ENCODE peak calls at places on chromosomes 3 and 15, in four cellular contexts. N is PC-3, E is lower lobe of right lung, I is GM12878. V is an unnamed sample.

GRCh38 chr3:120791958-120792357 is 49.4 kb downstream of the GTF2E1 start:
- DNase-seq in N (peak), E (no peak), I (no peak), V (no peak)

GRCh38 chr15:42582569-42583235 is 7.3 kb downstream of the STARD9 start:
- DNase-seq in N (no peak), E (no peak), I (no peak), V (no peak)

GRCh38 chr15:29242466-29243242 is 27.0 kb downstream of the NSMCE3 start:
- DNase-seq in N (no peak), E (no peak), I (no peak), V (no peak)

GRCh38 chr3:150359381-150359780 is 48.7 kb upstream of the TSC22D2 start:
- DNase-seq in N (no peak), E (no peak), I (no peak), V (no peak)

GRCh38 chr3:114983248-114983647 is 163.8 kb downstream of the ZBTB20 start:
- DNase-seq in N (no peak), E (no peak), I (no peak), V (no peak)

GRCh38 chr3:193826126-193826795 is 233.3 kb downstream of the OPA1 start:
- DNase-seq in N (peak), E (no peak), I (no peak), V (no peak)

GRCh38 chr15:91049378-91050127 is 27.2 kb upstream of the VPS33B start:
- DNase-seq in N (peak), E (no peak), I (peak), V (no peak)

GRCh38 chr3:161372321-161373260 is 1.3 kb upstream of the SPTSSB start:
- DNase-seq in N (peak), E (peak), I (no peak), V (no peak)

GRCh38 chr3:119695480-119695879 is 7.3 kb upstream of the CFAP91 start:
- DNase-seq in N (peak), E (no peak), I (no peak), V (no peak)

GRCh38 chr15:63065262-63066234 is 23.0 kb downstream of the TPM1 start:
- DNase-seq in N (no peak), E (no peak), I (no peak), V (no peak)

GRCh38 chr15:57156210-57156887 is 220.0 kb upstream of the CGNL1 start:
- DNase-seq in N (no peak), E (no peak), I (no peak), V (no peak)

GRCh38 chr3:188076176-188076575 is 77.8 kb upstream of the LPP start:
- DNase-seq in N (no peak), E (no peak), I (no peak), V (no peak)

GRCh38 chr3:88334187-88334868 is 184.6 kb downstream of the C3orf38 start:
- DNase-seq in N (no peak), E (no peak), I (no peak), V (no peak)

GRCh38 chr3:69090021-69090420 is 5.3 kb downstream of the ARL6IP5 start:
- DNase-seq in N (peak), E (no peak), I (no peak), V (no peak)

GRCh38 chr15:75143738-75144334 is 57.8 kb upstream of the C15orf39 start:
- DNase-seq in N (no peak), E (no peak), I (no peak), V (no peak)

GRCh38 chr15:70186152-70186551 is 88.4 kb upstream of the TLE3 start:
- DNase-seq in N (no peak), E (no peak), I (no peak), V (no peak)

GRCh38 chr15:90991587-90992285 is 2.6 kb downstream of the PRC1 start:
- DNase-seq in N (no peak), E (no peak), I (no peak), V (no peak)

GRCh38 chr3:30511524-30512278 is 94.7 kb upstream of the TGFBR2 start:
- DNase-seq in N (peak), E (peak), I (no peak), V (no peak)

GRCh38 chr15:55106155-55106554 is 90.6 kb downstream of the RSL24D1 start:
- DNase-seq in N (no peak), E (no peak), I (no peak), V (no peak)

GRCh38 chr3:80677796-80678195 is 910.0 kb upstream of the ROBO1 start:
- DNase-seq in N (peak), E (no peak), I (no peak), V (no peak)

GRCh38 chr15:73517566-73517965 is 74.6 kb downstream of the REC114 start:
- DNase-seq in N (no peak), E (no peak), I (no peak), V (peak)

GRCh38 chr3:185825639-185826481 is 1.0 kb upstream of the IGF2BP2 start:
- DNase-seq in N (peak), E (peak), I (no peak), V (peak)

GRCh38 chr3:25084016-25084415 is 344.0 kb upstream of the RARB start:
- DNase-seq in N (no peak), E (no peak), I (no peak), V (no peak)

GRCh38 chr3:40387895-40388254 is 891 bp downstream of the ENTPD3 start:
- DNase-seq in N (no peak), E (no peak), I (no peak), V (no peak)

GRCh38 chr3:87436781-87437543 is 160.6 kb upstream of the POU1F1 start:
- DNase-seq in N (peak), E (no peak), I (no peak), V (no peak)

GRCh38 chr3:151726016-151726415 is 7.7 kb upstream of the AADACL2 start:
- DNase-seq in N (peak), E (no peak), I (no peak), V (no peak)

GRCh38 chr15:67089218-67090193 is 24.1 kb downstream of the SMAD3 start:
- DNase-seq in N (peak), E (no peak), I (no peak), V (no peak)

GRCh38 chr3:54180926-54181325 is 58.6 kb downstream of the CACNA2D3 start:
- DNase-seq in N (no peak), E (no peak), I (no peak), V (no peak)

GRCh38 chr3:186786810-186787375 is 3.5 kb downstream of the EIF4A2 start:
- DNase-seq in N (no peak), E (no peak), I (no peak), V (no peak)

DNA sequence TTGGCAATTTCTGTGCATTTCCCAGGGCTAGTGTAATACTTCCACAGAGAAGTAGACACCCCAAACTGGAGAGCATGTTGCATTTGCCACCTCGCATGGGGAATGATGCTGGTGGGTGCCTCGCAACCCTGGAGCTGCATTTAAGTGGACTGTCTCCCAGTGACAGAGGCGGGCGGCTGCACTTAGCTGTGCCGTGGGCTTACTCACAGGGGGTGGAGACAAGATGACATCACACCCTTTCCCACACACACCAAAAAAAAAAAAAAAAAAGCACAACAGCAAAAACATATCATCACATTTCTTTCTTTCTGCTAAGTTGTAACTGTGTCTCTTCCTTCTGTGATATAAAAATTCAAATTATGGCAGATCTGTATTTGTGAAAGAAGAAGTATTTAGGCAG is at the start of gene ABI3BP:
- DNase-seq in N (peak), E (peak), I (no peak), V (peak)
- H3K4me3 ChIP-seq in N (peak), E (peak), I (no peak), V (peak)

GRCh38 chr3:148954981-148955380 is 36.4 kb upstream of the GYG1 start:
- DNase-seq in N (peak), E (no peak), I (no peak), V (no peak)
- H3K4me3 ChIP-seq in N (peak), E (no peak), I (no peak), V (no peak)

DNA sequence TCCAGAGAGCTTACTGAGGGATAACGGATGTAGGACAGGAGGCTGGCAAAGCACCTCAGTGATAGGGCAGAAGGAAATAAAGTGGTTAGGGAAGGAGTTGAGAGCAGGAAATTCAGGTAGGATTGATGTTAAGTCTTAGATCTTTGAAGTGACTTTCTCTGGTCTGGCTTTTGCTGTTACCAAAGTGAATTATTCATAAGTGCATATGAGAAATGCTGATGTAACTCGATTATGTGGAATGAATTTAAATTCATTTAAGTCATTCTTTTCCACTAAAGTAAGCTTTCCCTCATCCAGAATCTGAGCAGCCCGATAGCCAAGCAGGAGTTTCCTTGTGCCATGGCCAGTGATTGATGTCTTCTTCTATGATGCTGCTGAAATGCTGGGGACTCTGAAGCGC is 72.2 kb downstream of the IGF1R start:
- DNase-seq in N (no peak), E (no peak), I (no peak), V (no peak)
- H3K4me3 ChIP-seq in N (no peak), E (no peak), I (no peak), V (no peak)

GRCh38 chr3:196317702-196318467 is at the start of gene DYNLT2B:
- DNase-seq in N (peak), E (peak), I (peak), V (peak)
- H3K4me3 ChIP-seq in N (peak), E (peak), I (peak), V (peak)

DNA sequence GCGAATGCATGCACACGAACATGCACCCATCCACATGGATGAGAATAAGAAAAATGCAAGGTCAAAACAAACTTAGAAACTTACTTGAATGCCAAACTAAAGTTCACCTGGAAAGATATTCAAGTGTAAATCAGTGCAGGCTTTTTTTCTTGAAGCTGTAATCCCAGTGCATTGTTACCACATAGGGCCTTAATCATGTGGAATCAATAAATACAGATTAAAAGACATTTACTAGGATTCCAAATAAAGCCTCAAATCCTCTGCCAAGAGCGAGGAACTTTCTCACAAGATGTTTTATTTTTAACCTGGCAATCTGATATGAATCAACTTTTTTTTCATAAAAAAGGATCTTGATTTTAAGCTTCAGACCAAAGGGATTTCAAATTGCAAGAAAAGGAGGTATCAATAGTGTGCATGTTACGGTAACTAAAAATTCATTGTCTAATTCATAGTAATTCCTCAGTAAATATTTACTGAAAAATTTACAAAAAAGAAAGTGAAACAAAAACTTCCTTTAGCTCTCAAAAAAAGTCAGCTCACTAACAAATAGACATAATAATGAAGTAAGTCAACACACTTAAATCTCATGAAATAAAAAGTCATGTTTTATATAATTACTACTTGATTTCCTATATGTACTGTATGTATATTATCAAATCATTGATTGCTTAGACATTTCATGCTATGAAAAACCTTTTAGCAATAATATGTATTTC is 978.6 kb downstream of the PLOD2 start:
- DNase-seq in N (no peak), E (no peak), I (no peak), V (no peak)
- H3K4me3 ChIP-seq in N (no peak), E (peak), I (no peak), V (no peak)

DNA sequence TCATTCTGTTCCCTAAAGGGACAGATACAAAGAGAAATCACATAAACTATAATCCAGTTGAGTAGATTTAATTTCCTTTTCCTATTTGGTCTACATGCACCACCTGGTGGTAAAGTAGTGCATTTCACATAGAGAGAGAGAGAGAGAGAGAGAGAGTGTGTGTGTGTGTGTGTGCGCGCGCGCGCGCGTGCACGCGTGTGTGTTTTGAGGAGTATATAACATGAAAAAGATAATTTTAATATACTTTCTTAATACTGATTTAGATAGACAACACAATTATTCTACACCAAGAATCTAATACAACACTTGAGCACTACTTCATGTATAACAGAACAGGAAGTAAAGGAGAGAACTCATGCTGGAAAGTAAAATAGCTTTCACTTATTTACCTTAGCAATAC is 1.1 kb upstream of the FGF7 start:
- DNase-seq in N (peak), E (peak), I (peak), V (peak)
- H3K4me3 ChIP-seq in N (no peak), E (peak), I (no peak), V (peak)

V was measured in heart right ventricle.